ENCODE peak calls at places on chromosomes 5 and 9, in four cellular contexts. C is left ventricle myocardium inferior, L is body of pancreas, H is ovary. E is an unnamed sample. For H3K27me3, the result is how much of the 10 kb centered on the place peaks cover.

GRCh38 chr9:95874989-95875304 is 544 bp upstream of the ERCC6L2 start:
- DNase-seq in L (peak), C (peak), H (peak), E (peak)

GRCh38 chr5:172648755-172649154 is 7.7 kb downstream of the NEURL1B start:
- DNase-seq in L (no peak), C (no peak), H (no peak), E (no peak)

GRCh38 chr5:167205881-167206280 is 1085.6 kb upstream of the WWC1 start:
- DNase-seq in H (no peak), L (no peak), C (no peak), E (no peak)

GRCh38 chr9:129981180-129981907 is 61.6 kb downstream of the FNBP1 start:
- DNase-seq in C (peak), L (no peak), H (no peak), E (no peak)

GRCh38 chr5:32225445-32225844 is 51.3 kb upstream of the GOLPH3 start:
- DNase-seq in H (no peak), L (no peak), C (no peak), E (no peak)

GRCh38 chr9:121499177-121499426 is 542 bp downstream of the GGTA1 start:
- DNase-seq in C (no peak), H (no peak), L (no peak), E (no peak)

GRCh38 chr5:160458971-160459800 is 37.5 kb downstream of the PTTG1 start:
- DNase-seq in L (no peak), H (no peak), C (no peak), E (no peak)

GRCh38 chr9:137486545-137487453 is 27.7 kb upstream of the NSMF start:
- DNase-seq in H (no peak), L (no peak), C (no peak), E (no peak)

GRCh38 chr5:171388816-171389168 is 1.1 kb downstream of the NPM1 start:
- DNase-seq in L (no peak), H (no peak), C (no peak), E (no peak)

GRCh38 chr9:133636902-133637301 is 739 bp downstream of the DBH start:
- DNase-seq in L (no peak), C (no peak), H (no peak), E (no peak)

GRCh38 chr5:132073231-132074013 is at the start of gene CSF2:
- DNase-seq in C (no peak), L (no peak), H (no peak), E (no peak)

GRCh38 chr9:92592946-92593860 is 57.4 kb upstream of the ECM2 start:
- DNase-seq in C (no peak), H (no peak), L (no peak), E (no peak)

GRCh38 chr9:32300373-32300772 is 84.1 kb upstream of the ACO1 start:
- DNase-seq in L (no peak), C (no peak), H (no peak), E (no peak)

GRCh38 chr5:173327084-173327947 is 898 bp downstream of the STC2 start:
- DNase-seq in H (no peak), L (peak), C (no peak), E (no peak)

GRCh38 chr9:119157196-119157595 is 212.0 kb downstream of the BRINP1 start:
- DNase-seq in H (no peak), L (no peak), C (no peak), E (no peak)

GRCh38 chr9:112310826-112311225 is 22.6 kb downstream of the PTBP3 start:
- DNase-seq in C (no peak), H (no peak), L (no peak), E (no peak)

GRCh38 chr9:122816163-122816867 is 12.1 kb downstream of the PDCL start:
- DNase-seq in L (no peak), C (peak), H (no peak), E (peak)

GRCh38 chr5:133321286-133321832 is 269.5 kb downstream of the HSPA4 start:
- DNase-seq in H (no peak), L (no peak), C (no peak), E (no peak)

DNA sequence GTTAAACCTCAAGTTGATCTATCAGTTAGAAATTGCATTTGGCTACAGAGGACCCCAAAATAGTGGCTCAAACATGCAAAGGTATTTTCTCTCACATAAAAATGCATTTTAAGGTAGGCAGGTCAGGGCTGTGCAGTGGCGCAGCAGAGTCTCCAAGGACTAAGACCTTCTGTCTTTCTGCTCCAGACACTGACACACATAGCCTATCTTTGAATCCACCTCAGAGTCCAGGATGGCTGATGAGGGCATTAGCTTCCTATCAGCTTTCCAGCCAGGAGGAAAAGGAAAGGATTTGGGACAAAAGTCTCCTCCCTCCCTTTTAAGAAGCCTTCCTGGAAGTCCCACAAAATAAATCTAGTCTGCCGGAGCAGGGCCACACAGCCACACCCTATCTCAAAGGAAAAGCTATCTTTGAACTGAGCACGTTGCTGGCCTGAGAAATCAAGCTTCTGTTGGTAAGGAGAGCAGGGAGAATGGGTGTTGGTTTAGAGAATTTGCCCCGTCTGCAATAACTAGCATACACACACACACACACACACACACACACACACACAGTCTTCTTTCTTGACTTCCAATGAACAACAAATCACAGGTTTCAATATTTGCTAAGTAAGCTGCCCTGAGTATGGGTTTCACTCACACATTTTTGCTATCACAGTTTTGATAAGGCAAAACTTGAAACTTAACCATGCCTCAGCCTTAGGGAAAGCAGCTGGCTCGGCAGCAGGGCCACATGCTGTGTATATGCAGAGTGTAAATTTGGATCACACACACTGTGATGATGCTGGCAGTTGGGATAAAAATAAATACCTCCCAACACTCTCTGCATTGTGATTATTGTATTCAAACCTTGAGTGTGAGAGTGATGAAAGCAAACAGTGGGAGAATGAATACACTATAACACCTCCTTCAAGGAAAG is 116.6 kb upstream of the MAP3K1 start:
- DNase-seq in C (no peak), L (no peak), H (no peak), E (no peak)
- H3K4me3 ChIP-seq in C (no peak), L (no peak), H (no peak), E (no peak)

GRCh38 chr5:178418031-178418430 is 172.2 kb downstream of the COL23A1 start:
- DNase-seq in H (no peak), L (no peak), C (no peak), E (no peak)
- H3K27me3 ChIP-seq in H (under half), L (under half), C (under half), E (under half)

DNA sequence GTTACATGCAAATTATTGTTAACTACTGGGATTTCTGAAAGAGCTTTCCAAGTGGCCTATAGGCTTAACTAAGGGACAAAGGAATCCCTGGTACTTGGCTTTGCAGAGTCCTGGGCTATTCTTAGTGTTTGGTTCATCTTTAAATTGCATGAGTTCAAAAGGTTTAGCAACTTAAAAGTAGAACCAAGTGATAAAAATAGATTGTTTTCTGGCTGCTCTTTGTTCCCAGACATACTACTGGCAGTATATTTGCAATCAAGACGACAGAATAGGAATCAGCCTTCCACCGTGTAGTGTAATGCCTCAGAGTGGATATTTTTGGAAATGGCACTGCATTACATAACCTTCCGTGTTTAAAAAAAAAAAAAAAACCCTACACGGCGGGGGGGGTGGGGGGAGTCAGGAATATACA is 1.0 kb downstream of the NREP start:
- DNase-seq in H (no peak), C (no peak), L (no peak), E (no peak)
- H3K4me3 ChIP-seq in H (peak), C (peak), L (no peak), E (peak)

GRCh38 chr5:1885777-1886633 is 3.3 kb upstream of the IRX4 start:
- DNase-seq in C (no peak), H (no peak), L (no peak), E (no peak)
- H3K27me3 ChIP-seq in C (half or more), H (under half), L (under half), E (under half)

GRCh38 chr5:80959138-80959537 is 1.0 kb upstream of the RASGRF2 start:
- DNase-seq in L (no peak), H (no peak), C (no peak), E (no peak)
- H3K4me3 ChIP-seq in L (no peak), H (no peak), C (no peak), E (no peak)

GRCh38 chr5:142366007-142366406 is 41.2 kb upstream of the SPRY4 start:
- DNase-seq in L (no peak), H (no peak), C (no peak), E (no peak)
- H3K27me3 ChIP-seq in L (under half), H (under half), C (under half), E (under half)

E was measured in uterus.